ENCODE peak calls at places on chromosomes 16 and 17, in nine cellular contexts. M is Peyer's patch, I is IMR-90, Q is A549, D is adrenal gland, C is gastrocnemius medialis, J is ovary, S is sigmoid colon, U is breast epithelium. R is an unnamed sample.
A peak's percentile ranks its signal among the peaks of the same experiment; 100 is the strongest.

GRCh38 chr16:50126183-50126582 is 26.9 kb upstream of the TENT4B start:
- DNase-seq in I (no peak), S (no peak), J (no peak), D (no peak), M (no peak), Q (no peak), U (no peak), C (no peak), R (no peak)

GRCh38 chr17:66695098-66695497 is 139.8 kb upstream of the CACNG5 start:
- DNase-seq in C (no peak), D (no peak), I (no peak), J (no peak), Q (no peak), U (no peak), S (no peak), M (no peak), R (no peak)

GRCh38 chr17:31115168-31115567 is 20.4 kb downstream of the NF1 start:
- DNase-seq in M (no peak), C (no peak), Q (no peak), U (no peak), D (no peak), I (no peak), J (no peak), S (no peak), R (no peak)

GRCh38 chr17:79837888-79838540 is 1.2 kb downstream of the CBX4 start:
- DNase-seq in M (peak; percentile 58), D (no peak), C (no peak), S (no peak), I (no peak), Q (no peak), U (no peak), J (peak; percentile 38), R (peak; percentile 61)

GRCh38 chr17:20063665-20064648 is 54.8 kb downstream of the SPECC1 start:
- DNase-seq in J (peak; percentile 97), U (peak; percentile 84), I (peak; percentile 87), C (peak; percentile 84), D (peak; percentile 78), Q (peak; percentile 91), S (peak; percentile 90), M (peak; percentile 38), R (no peak)

GRCh38 chr16:17307501-17307900 is 163.3 kb downstream of the XYLT1 start:
- DNase-seq in D (no peak), I (no peak), M (no peak), J (no peak), S (no peak), U (no peak), C (no peak), Q (no peak), R (no peak)

GRCh38 chr16:67719778-67720144 is 645 bp upstream of the GFOD2 start:
- DNase-seq in M (peak; percentile 40), S (no peak), U (peak; percentile 20), C (peak; percentile 59), Q (peak; percentile 21), J (peak; percentile 31), D (peak; percentile 67), I (peak; percentile 63), R (no peak)

GRCh38 chr17:47905221-47905733 is 9.2 kb downstream of the SP2 start:
- DNase-seq in J (peak; percentile 79), M (no peak), S (peak; percentile 91), U (peak; percentile 86), C (peak; percentile 77), Q (no peak), D (peak; percentile 68), I (peak; percentile 78), R (peak; percentile 68)

GRCh38 chr17:72297326-72298115 is 176.7 kb downstream of the SOX9 start:
- DNase-seq in M (no peak), I (peak; percentile 69), S (no peak), Q (peak; percentile 34), J (no peak), C (peak; percentile 44), D (no peak), U (no peak), R (no peak)

GRCh38 chr17:10729334-10730193 is at the start of gene TMEM220:
- DNase-seq in S (peak; percentile 94), U (peak; percentile 68), J (peak; percentile 87), D (peak; percentile 85), C (peak; percentile 78), M (peak; percentile 70), Q (peak; percentile 74), I (peak; percentile 59), R (peak; percentile 90)

GRCh38 chr16:87470332-87470731 is 22.5 kb downstream of the ZCCHC14 start:
- DNase-seq in I (peak; percentile 17), J (no peak), C (no peak), S (no peak), M (no peak), Q (no peak), D (no peak), U (no peak), R (no peak)

GRCh38 chr16:2432286-2432685 is 3.0 kb downstream of the CCNF start:
- DNase-seq in D (no peak), Q (no peak), M (no peak), S (no peak), I (no peak), J (no peak), U (no peak), C (no peak), R (no peak)

GRCh38 chr16:2429771-2430663 is 770 bp downstream of the CCNF start:
- DNase-seq in D (no peak), J (no peak), C (no peak), I (peak; percentile 19), Q (no peak), U (no peak), S (no peak), M (no peak), R (no peak)

GRCh38 chr16:2429037-2429770 is at the start of gene CCNF:
- DNase-seq in D (peak; percentile 98), M (peak; percentile 96), S (peak; percentile 98), J (peak; percentile 98), U (peak; percentile 96), C (peak; percentile 97), Q (peak; percentile 94), I (peak; percentile 92), R (peak; percentile 98)

GRCh38 chr16:2436110-2436509 is 6.9 kb downstream of the CCNF start:
- DNase-seq in C (no peak), U (peak; percentile 75), J (no peak), Q (no peak), D (no peak), S (peak; percentile 34), I (no peak), M (no peak), R (no peak)

GRCh38 chr16:2432801-2433505 is 3.7 kb downstream of the CCNF start:
- DNase-seq in C (no peak), Q (no peak), S (no peak), I (no peak), M (no peak), U (no peak), J (no peak), D (no peak), R (no peak)
- TF ChIP-seq CTCF in C (no peak), Q (no peak), S (no peak), I (no peak), M (no peak), U (no peak), J (no peak), D (no peak), R (no peak)

DNA sequence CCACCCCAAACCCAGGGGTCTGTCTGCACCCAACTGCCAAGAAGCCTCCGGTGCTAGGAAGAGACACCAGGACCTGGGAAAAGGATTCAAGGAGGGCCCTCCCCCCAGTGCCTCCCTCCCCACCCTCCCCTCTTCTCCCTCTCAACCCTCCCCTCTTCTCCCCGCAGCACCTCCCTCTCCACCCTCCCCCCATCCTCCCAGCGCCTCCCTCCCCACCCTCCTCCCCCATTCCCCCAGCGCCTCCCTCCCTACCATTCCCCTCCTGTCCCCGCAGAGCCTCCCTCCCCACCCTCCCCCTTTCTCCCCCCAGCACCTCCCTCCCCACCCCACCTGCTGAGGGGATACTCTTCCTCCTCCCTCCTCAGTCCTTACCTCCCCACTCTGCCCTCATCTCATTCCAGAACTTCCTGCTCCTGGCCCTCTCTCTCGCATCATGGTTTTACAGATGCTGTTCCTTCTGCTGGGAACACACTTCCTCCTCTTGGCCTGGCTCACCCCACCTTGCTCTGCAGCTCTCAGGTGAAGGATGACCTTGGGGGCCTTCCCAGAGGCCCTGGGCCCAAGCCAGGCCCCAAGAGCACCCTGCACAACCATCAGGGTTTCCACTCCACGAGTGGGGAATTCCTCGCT is 4.9 kb downstream of the NTHL1 start:
- DNase-seq in D (no peak), J (peak; percentile 61), C (no peak), S (no peak), Q (peak; percentile 44), U (no peak), I (no peak), M (no peak), R (no peak)
- TF ChIP-seq POLR2A in D (no peak), J (no peak), C (no peak), S (no peak), Q (no peak), U (no peak), I (no peak), M (no peak), R (no peak)

DNA sequence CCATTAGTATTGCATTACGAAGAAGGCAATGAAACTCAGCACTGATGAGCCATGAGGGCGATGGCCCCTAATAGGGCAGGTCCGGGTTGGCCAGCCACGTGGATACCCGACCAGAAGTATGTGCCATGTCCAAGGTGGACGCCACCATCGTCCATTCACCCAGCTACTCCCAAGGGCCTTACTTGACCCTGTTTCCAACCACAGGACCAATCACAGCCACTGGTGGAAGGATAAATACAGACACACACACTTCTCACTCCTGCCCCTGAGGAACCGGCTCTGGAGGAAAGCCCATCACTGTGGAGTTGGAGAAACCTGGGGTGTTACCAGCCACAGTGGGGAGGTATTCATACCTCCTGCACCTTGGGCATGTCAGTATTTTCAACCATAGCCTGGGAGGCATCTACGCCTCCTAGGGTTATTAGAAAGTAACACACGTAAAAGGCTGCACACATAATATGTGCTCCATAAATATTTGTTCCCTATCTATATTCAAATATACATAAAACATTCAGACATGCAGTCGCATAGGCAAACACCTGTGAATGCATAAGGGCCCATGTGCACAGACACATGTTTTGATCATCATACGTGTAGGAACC is 5.4 kb upstream of the ITGA3 start:
- DNase-seq in I (no peak), J (no peak), C (no peak), Q (no peak), U (no peak), M (no peak), S (no peak), D (no peak), R (no peak)
- TF ChIP-seq CTCF in I (no peak), J (no peak), C (no peak), Q (peak; percentile 20), U (no peak), M (no peak), S (no peak), D (no peak), R (no peak)

DNA sequence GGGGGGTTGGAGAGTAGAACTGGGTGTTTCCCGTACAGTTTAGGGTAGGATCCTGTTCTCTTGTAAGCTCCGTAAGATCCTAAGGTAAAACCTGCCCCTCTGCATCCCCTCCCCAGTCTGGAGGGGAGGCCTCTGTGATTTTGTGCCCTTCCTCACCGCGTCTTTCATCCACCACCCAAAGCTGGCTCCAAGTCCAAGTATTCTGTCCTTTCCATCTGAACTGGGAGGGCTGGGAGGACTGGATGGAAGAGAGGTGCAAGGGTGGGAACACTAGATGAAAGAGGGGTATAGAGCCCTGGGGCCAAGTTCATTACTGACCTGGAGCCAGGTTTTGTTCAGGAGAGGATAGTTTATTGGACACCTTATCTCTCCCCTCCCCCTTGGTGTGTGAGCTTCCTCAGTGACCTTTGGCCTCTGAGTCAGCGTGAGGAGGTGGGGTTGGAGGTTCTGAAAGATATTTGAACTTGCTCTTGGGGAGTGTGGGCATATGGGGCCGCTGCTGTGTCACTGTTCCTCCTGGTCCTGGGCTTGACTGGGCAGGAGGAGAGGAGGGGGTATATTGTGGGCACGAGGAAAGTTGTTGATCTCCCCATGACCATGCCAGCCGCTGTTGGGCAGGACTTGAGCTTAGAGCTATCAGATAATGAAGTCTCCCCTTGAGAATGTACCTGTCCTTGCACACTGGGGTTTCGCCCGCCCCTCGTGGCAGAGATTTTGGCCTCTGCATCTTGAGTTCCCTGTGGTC is 1.6 kb downstream of the LASP1 start:
- DNase-seq in U (peak; percentile 54), Q (peak; percentile 94), J (peak; percentile 79), I (peak; percentile 80), S (peak; percentile 82), D (peak; percentile 89), M (peak; percentile 62), C (peak; percentile 63), R (peak; percentile 88)
- TF ChIP-seq POLR2A in U (no peak), Q (no peak), J (no peak), I (no peak), S (no peak), D (peak; percentile 65), M (peak; percentile 93), C (no peak), R (peak; percentile 62)